ENCODE peak calls at places on chromosomes 13 and 19, in ten cellular contexts. One of them, this sample, is unnamed.

GRCh38 chr19:20879501-20879900 is 43.5 kb upstream of the ZNF85 start:
- DNase-seq in BE2C: no peak
- DNase-seq in immature natural killer cell: no peak
- DNase-seq in T-helper 2 cell treated with Interferon-gamma antibody and Interleukin-4, amounts not matched to agents 5 μg/mL and 100 μg/mL, for 36 hours: no peak
- DNase-seq in HFF-Myc: no peak
- DNase-seq in tibial nerve: no peak
- DNase-seq in naive B cell: no peak
- DNase-seq in mesothelial cell of epicardium: no peak
- DNase-seq in activated naive CD4-positive, alpha-beta T cell treated with anti-CD3 and anti-CD28 coated beads for 36 hours: no peak
- DNase-seq in EH: no peak
- DNase-seq in this sample: no peak

GRCh38 chr19:53980553-53981407 is 10.7 kb upstream of the CACNG6 start:
- DNase-seq in BE2C: no peak
- DNase-seq in immature natural killer cell: no peak
- DNase-seq in T-helper 2 cell treated with Interferon-gamma antibody and Interleukin-4, amounts not matched to agents 5 μg/mL and 100 μg/mL, for 36 hours: no peak
- DNase-seq in HFF-Myc: no peak
- DNase-seq in tibial nerve: no peak
- DNase-seq in naive B cell: no peak
- DNase-seq in mesothelial cell of epicardium: no peak
- DNase-seq in activated naive CD4-positive, alpha-beta T cell treated with anti-CD3 and anti-CD28 coated beads for 36 hours: no peak
- DNase-seq in EH: peak; percentile 42
- DNase-seq in this sample: no peak

GRCh38 chr19:41154060-41154459 is 39.0 kb upstream of the CYP2S1 start:
- DNase-seq in BE2C: no peak
- DNase-seq in immature natural killer cell: no peak
- DNase-seq in T-helper 2 cell treated with Interferon-gamma antibody and Interleukin-4, amounts not matched to agents 5 μg/mL and 100 μg/mL, for 36 hours: no peak
- DNase-seq in HFF-Myc: no peak
- DNase-seq in tibial nerve: no peak
- DNase-seq in naive B cell: no peak
- DNase-seq in mesothelial cell of epicardium: no peak
- DNase-seq in activated naive CD4-positive, alpha-beta T cell treated with anti-CD3 and anti-CD28 coated beads for 36 hours: no peak
- DNase-seq in EH: no peak
- DNase-seq in this sample: no peak

GRCh38 chr13:110590577-110590976 is 24.8 kb upstream of the NAXD start:
- DNase-seq in BE2C: no peak
- DNase-seq in immature natural killer cell: no peak
- DNase-seq in T-helper 2 cell treated with Interferon-gamma antibody and Interleukin-4, amounts not matched to agents 5 μg/mL and 100 μg/mL, for 36 hours: no peak
- DNase-seq in HFF-Myc: no peak
- DNase-seq in tibial nerve: no peak
- DNase-seq in naive B cell: no peak
- DNase-seq in mesothelial cell of epicardium: no peak
- DNase-seq in activated naive CD4-positive, alpha-beta T cell treated with anti-CD3 and anti-CD28 coated beads for 36 hours: no peak
- DNase-seq in EH: no peak
- DNase-seq in this sample: no peak

GRCh38 chr13:100361504-100361903 is 227.1 kb downstream of the GGACT start:
- DNase-seq in BE2C: no peak
- DNase-seq in immature natural killer cell: no peak
- DNase-seq in T-helper 2 cell treated with Interferon-gamma antibody and Interleukin-4, amounts not matched to agents 5 μg/mL and 100 μg/mL, for 36 hours: no peak
- DNase-seq in HFF-Myc: no peak
- DNase-seq in tibial nerve: no peak
- DNase-seq in naive B cell: no peak
- DNase-seq in mesothelial cell of epicardium: no peak
- DNase-seq in activated naive CD4-positive, alpha-beta T cell treated with anti-CD3 and anti-CD28 coated beads for 36 hours: no peak
- DNase-seq in EH: peak; percentile 75
- DNase-seq in this sample: no peak

GRCh38 chr19:29105629-29106352 is 107.2 kb downstream of the UQCRFS1 start:
- DNase-seq in BE2C: no peak
- DNase-seq in immature natural killer cell: no peak
- DNase-seq in T-helper 2 cell treated with Interferon-gamma antibody and Interleukin-4, amounts not matched to agents 5 μg/mL and 100 μg/mL, for 36 hours: no peak
- DNase-seq in HFF-Myc: no peak
- DNase-seq in tibial nerve: no peak
- DNase-seq in naive B cell: no peak
- DNase-seq in mesothelial cell of epicardium: no peak
- DNase-seq in activated naive CD4-positive, alpha-beta T cell treated with anti-CD3 and anti-CD28 coated beads for 36 hours: no peak
- DNase-seq in EH: no peak
- DNase-seq in this sample: no peak

GRCh38 chr13:38819053-38819452 is 132.2 kb downstream of the FREM2 start:
- DNase-seq in BE2C: no peak
- DNase-seq in immature natural killer cell: no peak
- DNase-seq in T-helper 2 cell treated with Interferon-gamma antibody and Interleukin-4, amounts not matched to agents 5 μg/mL and 100 μg/mL, for 36 hours: no peak
- DNase-seq in HFF-Myc: no peak
- DNase-seq in tibial nerve: peak; percentile 24
- DNase-seq in naive B cell: no peak
- DNase-seq in mesothelial cell of epicardium: no peak
- DNase-seq in activated naive CD4-positive, alpha-beta T cell treated with anti-CD3 and anti-CD28 coated beads for 36 hours: no peak
- DNase-seq in EH: no peak
- DNase-seq in this sample: no peak

GRCh38 chr19:14505488-14506239 is 9.7 kb upstream of the GIPC1 start:
- DNase-seq in BE2C: peak; percentile 58
- DNase-seq in immature natural killer cell: peak; percentile 64
- DNase-seq in T-helper 2 cell treated with Interferon-gamma antibody and Interleukin-4, amounts not matched to agents 5 μg/mL and 100 μg/mL, for 36 hours: peak; percentile 58
- DNase-seq in HFF-Myc: no peak
- DNase-seq in tibial nerve: no peak
- DNase-seq in naive B cell: peak; percentile 54
- DNase-seq in mesothelial cell of epicardium: peak; percentile 81
- DNase-seq in activated naive CD4-positive, alpha-beta T cell treated with anti-CD3 and anti-CD28 coated beads for 36 hours: peak; percentile 87
- DNase-seq in EH: peak; percentile 98
- DNase-seq in this sample: no peak

GRCh38 chr19:58582985-58583384 is 9.8 kb upstream of the MZF1 start:
- DNase-seq in BE2C: no peak
- DNase-seq in immature natural killer cell: no peak
- DNase-seq in T-helper 2 cell treated with Interferon-gamma antibody and Interleukin-4, amounts not matched to agents 5 μg/mL and 100 μg/mL, for 36 hours: no peak
- DNase-seq in HFF-Myc: no peak
- DNase-seq in tibial nerve: no peak
- DNase-seq in naive B cell: no peak
- DNase-seq in mesothelial cell of epicardium: no peak
- DNase-seq in activated naive CD4-positive, alpha-beta T cell treated with anti-CD3 and anti-CD28 coated beads for 36 hours: no peak
- DNase-seq in EH: no peak
- DNase-seq in this sample: no peak

GRCh38 chr13:26270707-26271106 is 16.8 kb downstream of the CDK8 start:
- DNase-seq in BE2C: no peak
- DNase-seq in immature natural killer cell: no peak
- DNase-seq in T-helper 2 cell treated with Interferon-gamma antibody and Interleukin-4, amounts not matched to agents 5 μg/mL and 100 μg/mL, for 36 hours: no peak
- DNase-seq in HFF-Myc: no peak
- DNase-seq in tibial nerve: no peak
- DNase-seq in naive B cell: no peak
- DNase-seq in mesothelial cell of epicardium: no peak
- DNase-seq in activated naive CD4-positive, alpha-beta T cell treated with anti-CD3 and anti-CD28 coated beads for 36 hours: no peak
- DNase-seq in EH: no peak
- DNase-seq in this sample: no peak

GRCh38 chr13:107450931-107451330 is 764.4 kb downstream of the LIG4 start:
- DNase-seq in BE2C: peak; percentile 55
- DNase-seq in immature natural killer cell: peak; percentile 49
- DNase-seq in T-helper 2 cell treated with Interferon-gamma antibody and Interleukin-4, amounts not matched to agents 5 μg/mL and 100 μg/mL, for 36 hours: no peak
- DNase-seq in HFF-Myc: no peak
- DNase-seq in tibial nerve: peak; percentile 7
- DNase-seq in naive B cell: no peak
- DNase-seq in mesothelial cell of epicardium: no peak
- DNase-seq in activated naive CD4-positive, alpha-beta T cell treated with anti-CD3 and anti-CD28 coated beads for 36 hours: no peak
- DNase-seq in EH: peak; percentile 4
- DNase-seq in this sample: no peak

GRCh38 chr13:85334187-85334586 is 465.0 kb downstream of the SLITRK6 start:
- DNase-seq in BE2C: no peak
- DNase-seq in immature natural killer cell: no peak
- DNase-seq in T-helper 2 cell treated with Interferon-gamma antibody and Interleukin-4, amounts not matched to agents 5 μg/mL and 100 μg/mL, for 36 hours: no peak
- DNase-seq in HFF-Myc: no peak
- DNase-seq in tibial nerve: no peak
- DNase-seq in naive B cell: no peak
- DNase-seq in mesothelial cell of epicardium: no peak
- DNase-seq in activated naive CD4-positive, alpha-beta T cell treated with anti-CD3 and anti-CD28 coated beads for 36 hours: no peak
- DNase-seq in EH: no peak
- DNase-seq in this sample: no peak

GRCh38 chr19:4064073-4064550 is 2.6 kb downstream of the ZBTB7A start:
- DNase-seq in BE2C: no peak
- DNase-seq in immature natural killer cell: no peak
- DNase-seq in T-helper 2 cell treated with Interferon-gamma antibody and Interleukin-4, amounts not matched to agents 5 μg/mL and 100 μg/mL, for 36 hours: no peak
- DNase-seq in HFF-Myc: no peak
- DNase-seq in tibial nerve: no peak
- DNase-seq in naive B cell: no peak
- DNase-seq in mesothelial cell of epicardium: no peak
- DNase-seq in activated naive CD4-positive, alpha-beta T cell treated with anti-CD3 and anti-CD28 coated beads for 36 hours: no peak
- DNase-seq in EH: peak; percentile 49
- DNase-seq in this sample: no peak

GRCh38 chr13:46041335-46041934 is 11.1 kb downstream of the ZC3H13 start:
- DNase-seq in BE2C: no peak
- DNase-seq in immature natural killer cell: no peak
- DNase-seq in T-helper 2 cell treated with Interferon-gamma antibody and Interleukin-4, amounts not matched to agents 5 μg/mL and 100 μg/mL, for 36 hours: no peak
- DNase-seq in HFF-Myc: no peak
- DNase-seq in tibial nerve: no peak
- DNase-seq in naive B cell: no peak
- DNase-seq in mesothelial cell of epicardium: no peak
- DNase-seq in activated naive CD4-positive, alpha-beta T cell treated with anti-CD3 and anti-CD28 coated beads for 36 hours: no peak
- DNase-seq in EH: peak; percentile 17
- DNase-seq in this sample: no peak

GRCh38 chr13:114077121-114077937 is 55.1 kb downstream of the RASA3 start:
- DNase-seq in BE2C: no peak
- DNase-seq in immature natural killer cell: no peak
- DNase-seq in T-helper 2 cell treated with Interferon-gamma antibody and Interleukin-4, amounts not matched to agents 5 μg/mL and 100 μg/mL, for 36 hours: no peak
- DNase-seq in HFF-Myc: no peak
- DNase-seq in tibial nerve: no peak
- DNase-seq in naive B cell: no peak
- DNase-seq in mesothelial cell of epicardium: no peak
- DNase-seq in activated naive CD4-positive, alpha-beta T cell treated with anti-CD3 and anti-CD28 coated beads for 36 hours: no peak
- DNase-seq in EH: no peak
- DNase-seq in this sample: no peak

GRCh38 chr13:106534844-106535551 is 464 bp downstream of the EFNB2 start:
- DNase-seq in BE2C: peak; percentile 35
- DNase-seq in immature natural killer cell: peak; percentile 24
- DNase-seq in T-helper 2 cell treated with Interferon-gamma antibody and Interleukin-4, amounts not matched to agents 5 μg/mL and 100 μg/mL, for 36 hours: no peak
- DNase-seq in HFF-Myc: no peak
- DNase-seq in tibial nerve: no peak
- DNase-seq in naive B cell: peak; percentile 33
- DNase-seq in mesothelial cell of epicardium: peak; percentile 62
- DNase-seq in activated naive CD4-positive, alpha-beta T cell treated with anti-CD3 and anti-CD28 coated beads for 36 hours: peak; percentile 8
- DNase-seq in EH: peak; percentile 21
- DNase-seq in this sample: no peak

GRCh38 chr19:36214388-36215275 is at the start of the genes ZNF146 and ZNF565:
- DNase-seq in BE2C: peak; percentile 99
- DNase-seq in immature natural killer cell: peak; percentile 95
- DNase-seq in T-helper 2 cell treated with Interferon-gamma antibody and Interleukin-4, amounts not matched to agents 5 μg/mL and 100 μg/mL, for 36 hours: peak; percentile 97
- DNase-seq in HFF-Myc: peak; percentile 96
- DNase-seq in tibial nerve: peak; percentile 96
- DNase-seq in naive B cell: peak; percentile 95
- DNase-seq in mesothelial cell of epicardium: peak; percentile 94
- DNase-seq in activated naive CD4-positive, alpha-beta T cell treated with anti-CD3 and anti-CD28 coated beads for 36 hours: peak; percentile 98
- DNase-seq in EH: peak; percentile 99
- DNase-seq in this sample: peak; percentile 92

GRCh38 chr19:12666305-12667048 is at the start of the genes MAN2B1 and WDR83:
- DNase-seq in BE2C: peak; percentile 88
- DNase-seq in immature natural killer cell: peak; percentile 78
- DNase-seq in T-helper 2 cell treated with Interferon-gamma antibody and Interleukin-4, amounts not matched to agents 5 μg/mL and 100 μg/mL, for 36 hours: peak; percentile 84
- DNase-seq in HFF-Myc: no peak
- DNase-seq in tibial nerve: peak; percentile 67
- DNase-seq in naive B cell: peak; percentile 85
- DNase-seq in mesothelial cell of epicardium: peak; percentile 81
- DNase-seq in activated naive CD4-positive, alpha-beta T cell treated with anti-CD3 and anti-CD28 coated beads for 36 hours: peak; percentile 84
- DNase-seq in EH: peak; percentile 75
- DNase-seq in this sample: peak; percentile 97

GRCh38 chr19:51114087-51114714 is 6.0 kb upstream of the CTU1 start:
- DNase-seq in BE2C: no peak
- DNase-seq in immature natural killer cell: no peak
- DNase-seq in T-helper 2 cell treated with Interferon-gamma antibody and Interleukin-4, amounts not matched to agents 5 μg/mL and 100 μg/mL, for 36 hours: peak; percentile 45
- DNase-seq in HFF-Myc: no peak
- DNase-seq in tibial nerve: no peak
- DNase-seq in naive B cell: no peak
- DNase-seq in mesothelial cell of epicardium: no peak
- DNase-seq in activated naive CD4-positive, alpha-beta T cell treated with anti-CD3 and anti-CD28 coated beads for 36 hours: peak; percentile 61
- DNase-seq in EH: no peak
- DNase-seq in this sample: no peak

GRCh38 chr13:25920931-25921330 is 130.9 kb downstream of the SHISA2 start:
- DNase-seq in BE2C: no peak
- DNase-seq in immature natural killer cell: no peak
- DNase-seq in T-helper 2 cell treated with Interferon-gamma antibody and Interleukin-4, amounts not matched to agents 5 μg/mL and 100 μg/mL, for 36 hours: no peak
- DNase-seq in HFF-Myc: no peak
- DNase-seq in tibial nerve: no peak
- DNase-seq in naive B cell: no peak
- DNase-seq in mesothelial cell of epicardium: no peak
- DNase-seq in activated naive CD4-positive, alpha-beta T cell treated with anti-CD3 and anti-CD28 coated beads for 36 hours: no peak
- DNase-seq in EH: no peak
- DNase-seq in this sample: no peak

GRCh38 chr19:49157445-49158224 is at the start of gene TRPM4:
- DNase-seq in BE2C: peak; percentile 94
- DNase-seq in immature natural killer cell: no peak
- DNase-seq in T-helper 2 cell treated with Interferon-gamma antibody and Interleukin-4, amounts not matched to agents 5 μg/mL and 100 μg/mL, for 36 hours: peak; percentile 53
- DNase-seq in HFF-Myc: no peak
- DNase-seq in tibial nerve: peak; percentile 85
- DNase-seq in naive B cell: no peak
- DNase-seq in mesothelial cell of epicardium: peak; percentile 90
- DNase-seq in activated naive CD4-positive, alpha-beta T cell treated with anti-CD3 and anti-CD28 coated beads for 36 hours: peak; percentile 68
- DNase-seq in EH: peak; percentile 83
- DNase-seq in this sample: peak; percentile 93

GRCh38 chr19:58585442-58586130 is 12.5 kb upstream of the MZF1 start:
- DNase-seq in BE2C: no peak
- DNase-seq in immature natural killer cell: no peak
- DNase-seq in T-helper 2 cell treated with Interferon-gamma antibody and Interleukin-4, amounts not matched to agents 5 μg/mL and 100 μg/mL, for 36 hours: no peak
- DNase-seq in HFF-Myc: no peak
- DNase-seq in tibial nerve: no peak
- DNase-seq in naive B cell: no peak
- DNase-seq in mesothelial cell of epicardium: no peak
- DNase-seq in activated naive CD4-positive, alpha-beta T cell treated with anti-CD3 and anti-CD28 coated beads for 36 hours: no peak
- DNase-seq in EH: no peak
- DNase-seq in this sample: no peak

GRCh38 chr19:5093297-5093858 is 124.5 kb downstream of the KDM4B start:
- DNase-seq in BE2C: no peak
- DNase-seq in immature natural killer cell: no peak
- DNase-seq in T-helper 2 cell treated with Interferon-gamma antibody and Interleukin-4, amounts not matched to agents 5 μg/mL and 100 μg/mL, for 36 hours: no peak
- DNase-seq in HFF-Myc: no peak
- DNase-seq in tibial nerve: peak; percentile 36
- DNase-seq in naive B cell: no peak
- DNase-seq in mesothelial cell of epicardium: no peak
- DNase-seq in activated naive CD4-positive, alpha-beta T cell treated with anti-CD3 and anti-CD28 coated beads for 36 hours: no peak
- DNase-seq in EH: no peak
- DNase-seq in this sample: no peak

GRCh38 chr19:45037393-45038169 is 1.3 kb upstream of the CLASRP start:
- DNase-seq in BE2C: no peak
- DNase-seq in immature natural killer cell: no peak
- DNase-seq in T-helper 2 cell treated with Interferon-gamma antibody and Interleukin-4, amounts not matched to agents 5 μg/mL and 100 μg/mL, for 36 hours: no peak
- DNase-seq in HFF-Myc: no peak
- DNase-seq in tibial nerve: no peak
- DNase-seq in naive B cell: no peak
- DNase-seq in mesothelial cell of epicardium: no peak
- DNase-seq in activated naive CD4-positive, alpha-beta T cell treated with anti-CD3 and anti-CD28 coated beads for 36 hours: no peak
- DNase-seq in EH: no peak
- DNase-seq in this sample: no peak

GRCh38 chr19:3154957-3155736 is 19.3 kb downstream of the GNA15 start:
- DNase-seq in BE2C: peak; percentile 65
- DNase-seq in immature natural killer cell: peak; percentile 28
- DNase-seq in T-helper 2 cell treated with Interferon-gamma antibody and Interleukin-4, amounts not matched to agents 5 μg/mL and 100 μg/mL, for 36 hours: peak; percentile 94
- DNase-seq in HFF-Myc: peak; percentile 98
- DNase-seq in tibial nerve: peak; percentile 48
- DNase-seq in naive B cell: peak; percentile 65
- DNase-seq in mesothelial cell of epicardium: no peak
- DNase-seq in activated naive CD4-positive, alpha-beta T cell treated with anti-CD3 and anti-CD28 coated beads for 36 hours: peak; percentile 97
- DNase-seq in EH: peak; percentile 100
- DNase-seq in this sample: no peak

GRCh38 chr19:16886305-16886880 is 2.4 kb upstream of the F2RL3 start:
- DNase-seq in BE2C: no peak
- DNase-seq in immature natural killer cell: no peak
- DNase-seq in T-helper 2 cell treated with Interferon-gamma antibody and Interleukin-4, amounts not matched to agents 5 μg/mL and 100 μg/mL, for 36 hours: no peak
- DNase-seq in HFF-Myc: no peak
- DNase-seq in tibial nerve: peak; percentile 11
- DNase-seq in naive B cell: no peak
- DNase-seq in mesothelial cell of epicardium: no peak
- DNase-seq in activated naive CD4-positive, alpha-beta T cell treated with anti-CD3 and anti-CD28 coated beads for 36 hours: no peak
- DNase-seq in EH: peak; percentile 78
- DNase-seq in this sample: no peak

GRCh38 chr13:105446197-105446596 is 1089.3 kb downstream of the EFNB2 start:
- DNase-seq in BE2C: no peak
- DNase-seq in immature natural killer cell: no peak
- DNase-seq in T-helper 2 cell treated with Interferon-gamma antibody and Interleukin-4, amounts not matched to agents 5 μg/mL and 100 μg/mL, for 36 hours: no peak
- DNase-seq in HFF-Myc: no peak
- DNase-seq in tibial nerve: no peak
- DNase-seq in naive B cell: no peak
- DNase-seq in mesothelial cell of epicardium: no peak
- DNase-seq in activated naive CD4-positive, alpha-beta T cell treated with anti-CD3 and anti-CD28 coated beads for 36 hours: no peak
- DNase-seq in EH: no peak
- DNase-seq in this sample: no peak

GRCh38 chr13:75307370-75307984 is 174.5 kb downstream of the TBC1D4 start:
- DNase-seq in BE2C: no peak
- DNase-seq in immature natural killer cell: no peak
- DNase-seq in T-helper 2 cell treated with Interferon-gamma antibody and Interleukin-4, amounts not matched to agents 5 μg/mL and 100 μg/mL, for 36 hours: no peak
- DNase-seq in HFF-Myc: no peak
- DNase-seq in tibial nerve: no peak
- DNase-seq in naive B cell: no peak
- DNase-seq in mesothelial cell of epicardium: no peak
- DNase-seq in activated naive CD4-positive, alpha-beta T cell treated with anti-CD3 and anti-CD28 coated beads for 36 hours: no peak
- DNase-seq in EH: peak; percentile 66
- DNase-seq in this sample: no peak